ENCODE peak calls at places on chromosome 19, in five cellular contexts. Q is fibroblast of pulmonary artery; N is fibroblast of lung; L is colonic mucosa; E is stimulated activated CD4-positive, alpha-beta T cell treated with anti-CD3 and anti-CD28 coated beads, Interleukin-1b, Interleukin-23, amount 100 ng/mL, for 48 hours. B is an unnamed sample.

GRCh38 chr19:42662714-42663113 is 68.0 kb upstream of the CEACAM8 start:
- DNase-seq in E (no peak), L (no peak), N (no peak), Q (no peak), B (no peak)

GRCh38 chr19:2552859-2553258 is 76.9 kb downstream of the GADD45B start:
- DNase-seq in L (no peak), Q (no peak), N (no peak), E (peak; percentile 62), B (no peak)

GRCh38 chr19:18697680-18698079 is 14.2 kb downstream of the CRTC1 start:
- DNase-seq in N (no peak), Q (no peak), L (peak; percentile 54), E (no peak), B (no peak)

GRCh38 chr19:42363614-42364346 is 26.3 kb downstream of the CNFN start:
- DNase-seq in E (no peak), Q (no peak), N (no peak), L (no peak), B (no peak)

GRCh38 chr19:17616961-17617806 is 61.7 kb downstream of the COLGALT1 start:
- DNase-seq in E (peak; percentile 24), Q (peak; percentile 10), N (no peak), L (no peak), B (peak; percentile 58)

GRCh38 chr19:18684642-18684993 is 1.1 kb downstream of the CRTC1 start:
- DNase-seq in Q (no peak), E (no peak), N (no peak), L (no peak), B (no peak)

GRCh38 chr19:1252221-1252817 is 3.9 kb downstream of the MIDN start:
- DNase-seq in L (peak; percentile 85), E (peak; percentile 61), Q (peak; percentile 98), N (peak; percentile 98), B (no peak)

GRCh38 chr19:49533551-49534488 is 6.0 kb downstream of the RCN3 start:
- DNase-seq in N (peak; percentile 54), L (peak; percentile 61), E (peak; percentile 75), Q (peak; percentile 58), B (no peak)

B was measured in HuH-7.